ENCODE peak calls at places on chromosomes 4 and X, in seven cellular contexts. K, N, B, J, H, F and E are unnamed samples.

GRCh38 chr4:166989886-166990285 is 244.4 kb downstream of the SPOCK3 start:
- DNase-seq in K (no peak), N (no peak), B (no peak), J (no peak), H (no peak), F (peak), E (no peak)

GRCh38 chr4:74203467-74203866 is 45.5 kb downstream of the MTHFD2L start:
- DNase-seq in K (no peak), N (no peak), B (no peak), J (no peak), H (no peak), F (no peak), E (no peak)

GRCh38 chr4:52627876-52628275 is 31.2 kb downstream of the USP46 start:
- DNase-seq in K (no peak), N (no peak), B (no peak), J (no peak), H (no peak), F (no peak), E (no peak)

GRCh38 chr4:150176559-150176958 is 98.3 kb downstream of the DCLK2 start:
- DNase-seq in K (no peak), N (no peak), B (no peak), J (peak), H (no peak), F (peak), E (no peak)

GRCh38 chr4:187480146-187481145 is 515.1 kb upstream of the ZFP42 start:
- DNase-seq in K (no peak), N (no peak), B (no peak), J (peak), H (no peak), F (peak), E (no peak)

GRCh38 chrX:261167-261857 is 19.9 kb upstream of the PLCXD1 start:
- DNase-seq in K (peak), N (no peak), B (peak), J (no peak), H (no peak), F (peak), E (peak)

GRCh38 chr4:8914461-8915171 is 43.0 kb upstream of the HMX1 start:
- DNase-seq in K (peak), N (no peak), B (peak), J (no peak), H (no peak), F (no peak), E (peak)

GRCh38 chr4:176302283-176303275 is 17.2 kb upstream of the SPCS3 start:
- DNase-seq in K (no peak), N (no peak), B (no peak), J (peak), H (no peak), F (peak), E (no peak)

GRCh38 chr4:109588176-109588575 is 28.1 kb downstream of the MCUB start:
- DNase-seq in K (no peak), N (no peak), B (no peak), J (no peak), H (no peak), F (peak), E (no peak)

GRCh38 chrX:120672841-120673530 is 43.1 kb upstream of the C1GALT1C1 start:
- DNase-seq in K (no peak), N (no peak), B (no peak), J (no peak), H (no peak), F (no peak), E (no peak)

GRCh38 chrX:20189171-20189570 is 47.5 kb upstream of the EIF1AX start:
- DNase-seq in K (no peak), N (no peak), B (no peak), J (no peak), H (no peak), F (no peak), E (no peak)

GRCh38 chr4:143389543-143390195 is 53.0 kb downstream of the GAB1 start:
- DNase-seq in K (no peak), N (no peak), B (no peak), J (no peak), H (no peak), F (peak), E (no peak)

GRCh38 chrX:153396320-153397195 is 4.6 kb downstream of the PNMA6E start:
- DNase-seq in K (no peak), N (no peak), B (no peak), J (no peak), H (no peak), F (no peak), E (no peak)

DNA sequence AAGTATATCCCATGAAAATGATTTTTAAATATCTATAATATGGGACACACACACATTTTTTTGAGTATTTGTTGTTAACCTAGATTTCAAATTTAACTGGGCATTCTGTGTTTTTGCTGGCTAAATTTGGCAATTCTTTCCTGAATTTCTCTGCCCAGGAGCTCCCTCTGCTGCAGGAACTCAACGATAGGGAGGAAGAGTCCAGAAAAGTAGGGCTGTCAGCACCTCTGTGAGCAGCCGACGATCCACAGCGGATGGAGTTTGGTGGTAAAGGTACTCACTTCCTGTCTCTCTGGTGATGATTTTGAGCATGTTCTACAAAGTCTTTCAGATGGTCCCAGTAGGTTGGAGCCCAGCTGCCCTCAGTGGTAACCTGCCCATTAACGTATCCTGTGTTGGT is 23.1 kb upstream of the TMEM184C start:
- DNase-seq in K (no peak), N (no peak), B (no peak), J (no peak), H (no peak), F (no peak), E (no peak)
- TF ChIP-seq CTCF in K (no peak), N (no peak), B (no peak), J (peak), H (no peak), F (peak), E (no peak)

DNA sequence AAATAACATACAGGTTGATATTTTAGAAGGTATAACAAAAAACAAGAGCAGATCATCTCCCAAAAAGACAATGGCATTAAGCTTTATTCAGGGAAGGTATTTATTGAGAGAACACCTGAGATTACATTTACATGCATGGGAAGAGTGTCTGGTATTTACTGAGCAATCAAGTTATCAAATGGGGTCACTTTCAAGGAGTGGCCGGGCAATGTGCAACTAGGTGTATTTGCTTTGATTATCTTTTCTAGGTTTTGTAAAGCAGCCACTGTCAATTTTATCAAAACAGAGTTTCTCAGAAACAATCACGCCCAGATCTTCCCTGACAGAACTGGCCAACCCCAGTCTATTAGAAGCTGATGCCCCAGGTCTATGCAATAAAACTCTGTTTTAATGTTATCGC is 169.4 kb downstream of the GLRA2 start:
- DNase-seq in K (no peak), N (no peak), B (no peak), J (no peak), H (no peak), F (no peak), E (no peak)
- H3K4me3 ChIP-seq in K (no peak), N (no peak), B (no peak), J (no peak), H (no peak), F (no peak), E (no peak)

GRCh38 chrX:70979136-70979762 is 48.4 kb upstream of the SLC7A3 start:
- DNase-seq in K (no peak), N (peak), B (no peak), J (peak), H (no peak), F (peak), E (no peak)
- TF ChIP-seq CTCF in K (peak), N (peak), B (no peak), J (peak), H (peak), F (peak), E (no peak)

GRCh38 chr4:168841682-168842019 is 168.4 kb downstream of the CBR4 start:
- DNase-seq in K (no peak), N (no peak), B (no peak), J (no peak), H (no peak), F (no peak), E (no peak)
- H3K4me3 ChIP-seq in K (no peak), N (no peak), B (no peak), J (no peak), H (no peak), F (no peak), E (no peak)